ENCODE peak calls at places on chromosomes 6 and 20, in nine cellular contexts. H is IMR-90; U is cardiac muscle cell; Y is brain microvascular endothelial cell; L is stomach; T is CD8-positive, alpha-beta T cell; K is MM.1S; I is neural progenitor cell; N is fibroblast of lung. W is an unnamed sample. For H3K36me3, the result is how much of the 10 kb centered on the place peaks cover.

GRCh38 chr20:49938173-49939163 is 2.3 kb downstream of the RNF114 start:
- DNase-seq in H (peak), U (peak), Y (peak), L (peak), T (no peak), K (no peak), I (no peak), N (peak), W (peak)

GRCh38 chr20:60999256-60999655 is 252.8 kb upstream of the CDH4 start:
- DNase-seq in H (no peak), U (no peak), Y (no peak), L (no peak), T (no peak), K (no peak), I (no peak), N (peak), W (no peak)

GRCh38 chr6:14309516-14309915 is 191.9 kb downstream of the CD83 start:
- DNase-seq in H (no peak), U (no peak), Y (no peak), L (no peak), T (no peak), K (no peak), I (no peak), N (no peak), W (no peak)

GRCh38 chr20:1423625-1424106 is 30.8 kb upstream of the FKBP1A start:
- DNase-seq in H (peak), U (peak), Y (peak), L (peak), T (no peak), K (peak), I (peak), N (peak), W (no peak)

GRCh38 chr6:160808263-160808662 is 106.2 kb downstream of the PLG start:
- DNase-seq in H (no peak), U (no peak), Y (no peak), L (no peak), T (no peak), K (no peak), I (no peak), N (no peak), W (no peak)

GRCh38 chr6:105780146-105780860 is 305.8 kb upstream of the PRDM1 start:
- DNase-seq in H (peak), U (no peak), Y (no peak), L (no peak), T (no peak), K (peak), I (no peak), N (no peak), W (no peak)

GRCh38 chr20:54658525-54658924 is 183.1 kb downstream of the DOK5 start:
- DNase-seq in H (no peak), U (no peak), Y (no peak), L (no peak), T (no peak), K (no peak), I (no peak), N (no peak), W (no peak)

GRCh38 chr6:116439572-116439971 is 21.6 kb upstream of the CALHM6 start:
- DNase-seq in H (peak), U (no peak), Y (no peak), L (no peak), T (no peak), K (no peak), I (no peak), N (no peak), W (no peak)

GRCh38 chr20:33684533-33685327 is 1.5 kb downstream of the E2F1 start:
- DNase-seq in H (no peak), U (no peak), Y (no peak), L (no peak), T (no peak), K (no peak), I (peak), N (no peak), W (no peak)

GRCh38 chr6:44411141-44411540 is 23.6 kb downstream of the CDC5L start:
- DNase-seq in H (peak), U (no peak), Y (no peak), L (no peak), T (no peak), K (no peak), I (no peak), N (no peak), W (no peak)

GRCh38 chr6:43254138-43254817 is 11.0 kb downstream of the TTBK1 start:
- DNase-seq in H (peak), U (no peak), Y (no peak), L (no peak), T (no peak), K (no peak), I (no peak), N (peak), W (no peak)

GRCh38 chr6:26280409-26280808 is 84.6 kb upstream of the BTN3A2 start:
- DNase-seq in H (no peak), U (no peak), Y (no peak), L (no peak), T (no peak), K (no peak), I (no peak), N (no peak), W (no peak)

GRCh38 chr6:75145976-75146375 is 59.9 kb downstream of the COL12A1 start:
- DNase-seq in H (no peak), U (no peak), Y (no peak), L (no peak), T (no peak), K (no peak), I (peak), N (no peak), W (no peak)

GRCh38 chr6:39530201-39530759 is 194.9 kb downstream of the KIF6 start:
- DNase-seq in H (no peak), U (peak), Y (no peak), L (no peak), T (no peak), K (peak), I (no peak), N (peak), W (no peak)

GRCh38 chr6:53210821-53211220 is 62.2 kb upstream of the GCM1 start:
- DNase-seq in H (no peak), U (no peak), Y (no peak), L (no peak), T (no peak), K (no peak), I (no peak), N (no peak), W (no peak)

GRCh38 chr6:53214172-53214571 is 65.5 kb upstream of the GCM1 start:
- DNase-seq in H (no peak), U (no peak), Y (no peak), L (no peak), T (no peak), K (no peak), I (no peak), N (no peak), W (no peak)

GRCh38 chr6:53220605-53221004 is 72.0 kb upstream of the GCM1 start:
- DNase-seq in H (no peak), U (no peak), Y (no peak), L (no peak), T (no peak), K (no peak), I (no peak), N (no peak), W (no peak)

GRCh38 chr6:53216301-53216700 is 67.7 kb upstream of the GCM1 start:
- DNase-seq in H (no peak), U (no peak), Y (no peak), L (no peak), T (no peak), K (no peak), I (no peak), N (no peak), W (no peak)
- H3K27ac ChIP-seq in H (no peak), U (no peak), Y (no peak), L (no peak), T (no peak), K (no peak), I (no peak), N (no peak), W (no peak)

DNA sequence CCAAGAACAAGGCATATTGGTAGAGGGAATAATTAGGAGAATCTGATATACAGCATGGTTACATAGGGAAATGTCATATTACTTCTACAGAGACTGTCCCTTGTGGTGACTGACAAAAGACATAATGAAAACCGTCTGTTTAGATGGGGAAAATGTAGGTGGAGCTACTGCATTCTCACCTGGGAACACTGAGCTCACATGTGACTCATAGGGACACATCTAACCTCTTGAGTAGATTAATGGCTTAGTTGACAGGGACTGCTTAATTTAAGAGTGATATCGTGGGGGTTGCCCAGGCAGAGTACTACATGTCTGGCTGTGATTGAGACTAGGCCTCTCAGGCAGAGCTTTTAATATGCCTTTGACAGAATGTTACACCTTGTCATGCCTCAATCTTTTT is 235.3 kb upstream of the ZFP64 start:
- DNase-seq in H (no peak), U (no peak), Y (no peak), L (no peak), T (no peak), K (no peak), I (no peak), N (no peak), W (no peak)
- TF ChIP-seq CTCF in H (no peak), U (no peak), Y (no peak), L (no peak), T (no peak), K (no peak), I (no peak), N (no peak), W (no peak)

GRCh38 chr20:13794667-13795066 is 9.8 kb downstream of the NDUFAF5 start:
- DNase-seq in H (no peak), U (no peak), Y (no peak), L (no peak), T (no peak), K (no peak), I (no peak), N (no peak), W (no peak)
- H3K36me3 ChIP-seq in H (under half), U (half or more), Y (half or more), L (half or more), T (under half), K (under half), I (under half), N (under half), W (half or more)

GRCh38 chr6:164108869-164109769 is 694.6 kb downstream of the QKI start:
- DNase-seq in H (no peak), U (peak), Y (no peak), L (no peak), T (no peak), K (no peak), I (no peak), N (peak), W (peak)

GRCh38 chr6:164108092-164108491 is 693.6 kb downstream of the QKI start:
- DNase-seq in H (no peak), U (no peak), Y (no peak), L (no peak), T (no peak), K (no peak), I (no peak), N (no peak), W (no peak)

GRCh38 chr6:164106345-164106769 is 691.8 kb downstream of the QKI start:
- DNase-seq in H (no peak), U (peak), Y (no peak), L (no peak), T (no peak), K (no peak), I (peak), N (no peak), W (no peak)

GRCh38 chr6:164107297-164107995 is 692.9 kb downstream of the QKI start:
- DNase-seq in H (no peak), U (peak), Y (no peak), L (no peak), T (no peak), K (no peak), I (no peak), N (peak), W (no peak)

DNA sequence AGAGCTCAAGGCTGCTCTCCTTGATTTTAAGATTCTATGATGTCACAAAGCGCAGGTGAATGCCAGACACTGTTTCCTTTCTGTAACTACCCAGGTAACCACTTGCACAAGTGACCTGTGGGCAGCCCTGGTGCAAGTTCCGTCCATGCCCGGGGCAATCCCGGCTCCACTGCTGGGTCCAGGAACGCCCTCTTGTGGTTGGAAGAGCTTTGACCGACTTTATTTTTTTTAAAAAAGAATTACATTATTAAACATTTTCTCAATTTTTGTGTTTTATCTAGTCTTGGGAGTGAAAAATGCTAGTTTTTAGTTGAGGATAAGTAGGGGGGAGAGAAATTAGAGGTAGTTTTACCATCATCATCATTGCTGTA is 695.2 kb downstream of the QKI start:
- DNase-seq in H (no peak), U (peak), Y (no peak), L (no peak), T (no peak), K (no peak), I (no peak), N (no peak), W (no peak)
- H3K27ac ChIP-seq in H (no peak), U (no peak), Y (no peak), L (no peak), T (no peak), K (no peak), I (no peak), N (no peak), W (no peak)

GRCh38 chr6:146890644-146891434 is 292.1 kb downstream of the ADGB start:
- DNase-seq in H (no peak), U (no peak), Y (no peak), L (no peak), T (no peak), K (no peak), I (no peak), N (no peak), W (no peak)
- TF ChIP-seq CTCF in H (no peak), U (no peak), Y (peak), L (no peak), T (no peak), K (no peak), I (peak), N (peak), W (peak)

GRCh38 chr6:170264086-170264485 is 26.8 kb downstream of the DLL1 start:
- DNase-seq in H (no peak), U (no peak), Y (no peak), L (no peak), T (no peak), K (no peak), I (no peak), N (no peak), W (peak)
- H3K36me3 ChIP-seq in H (under half), U (under half), Y (under half), L (under half), T (under half), K (under half), I (under half), N (under half), W (under half)

GRCh38 chr6:19841181-19841580 is 4.0 kb downstream of the ID4 start:
- DNase-seq in H (no peak), U (peak), Y (no peak), L (no peak), T (no peak), K (no peak), I (no peak), N (no peak), W (no peak)
- H3K27ac ChIP-seq in H (no peak), U (peak), Y (no peak), L (no peak), T (no peak), K (no peak), I (no peak), N (no peak), W (no peak)